ENCODE peak calls at places on chromosomes 6 and 20, in six cellular contexts. One of them, this sample, is unnamed.

GRCh38 chr6:12266571-12266970 is 23.6 kb upstream of the EDN1 start:
- DNase-seq in PC-9: peak; percentile 70
- DNase-seq in naive thymus-derived CD4-positive, alpha-beta T cell: no peak
- DNase-seq in Peyer's patch: no peak
- DNase-seq in fibroblast of lung: peak; percentile 12
- DNase-seq in MM.1S: no peak
- DNase-seq in this sample: no peak

GRCh38 chr6:8556370-8557018 is 121.1 kb upstream of the SLC35B3 start:
- DNase-seq in PC-9: peak; percentile 65
- DNase-seq in naive thymus-derived CD4-positive, alpha-beta T cell: no peak
- DNase-seq in Peyer's patch: no peak
- DNase-seq in fibroblast of lung: peak; percentile 72
- DNase-seq in MM.1S: no peak
- DNase-seq in this sample: peak; percentile 80

GRCh38 chr20:17202668-17203067 is 24.2 kb upstream of the PCSK2 start:
- DNase-seq in PC-9: no peak
- DNase-seq in naive thymus-derived CD4-positive, alpha-beta T cell: no peak
- DNase-seq in Peyer's patch: no peak
- DNase-seq in fibroblast of lung: no peak
- DNase-seq in MM.1S: no peak
- DNase-seq in this sample: no peak

GRCh38 chr6:119858901-119859300 is 509.3 kb upstream of the MAN1A1 start:
- DNase-seq in PC-9: no peak
- DNase-seq in naive thymus-derived CD4-positive, alpha-beta T cell: no peak
- DNase-seq in Peyer's patch: no peak
- DNase-seq in fibroblast of lung: peak; percentile 18
- DNase-seq in MM.1S: no peak
- DNase-seq in this sample: no peak

GRCh38 chr6:165702669-165703068 is 39.6 kb upstream of the PDE10A start:
- DNase-seq in PC-9: no peak
- DNase-seq in naive thymus-derived CD4-positive, alpha-beta T cell: no peak
- DNase-seq in Peyer's patch: no peak
- DNase-seq in fibroblast of lung: no peak
- DNase-seq in MM.1S: no peak
- DNase-seq in this sample: no peak

GRCh38 chr6:133512410-133513016 is 271.4 kb downstream of the EYA4 start:
- DNase-seq in PC-9: no peak
- DNase-seq in naive thymus-derived CD4-positive, alpha-beta T cell: peak; percentile 13
- DNase-seq in Peyer's patch: no peak
- DNase-seq in fibroblast of lung: peak; percentile 73
- DNase-seq in MM.1S: peak; percentile 17
- DNase-seq in this sample: peak; percentile 2

GRCh38 chr6:108897371-108897770 is 49.1 kb downstream of the ARMC2 start:
- DNase-seq in PC-9: no peak
- DNase-seq in naive thymus-derived CD4-positive, alpha-beta T cell: no peak
- DNase-seq in Peyer's patch: no peak
- DNase-seq in fibroblast of lung: peak; percentile 37
- DNase-seq in MM.1S: peak; percentile 42
- DNase-seq in this sample: peak; percentile 54

GRCh38 chr20:53579581-53580375 is 13.9 kb downstream of the ZNF217 start:
- DNase-seq in PC-9: peak; percentile 94
- DNase-seq in naive thymus-derived CD4-positive, alpha-beta T cell: peak; percentile 56
- DNase-seq in Peyer's patch: peak; percentile 46
- DNase-seq in fibroblast of lung: peak; percentile 90
- DNase-seq in MM.1S: no peak
- DNase-seq in this sample: no peak

GRCh38 chr6:170129691-170130171 is 161.1 kb downstream of the DLL1 start:
- DNase-seq in PC-9: no peak
- DNase-seq in naive thymus-derived CD4-positive, alpha-beta T cell: no peak
- DNase-seq in Peyer's patch: no peak
- DNase-seq in fibroblast of lung: no peak
- DNase-seq in MM.1S: no peak
- DNase-seq in this sample: peak; percentile 33

GRCh38 chr6:119129148-119129967 is 50.9 kb upstream of the FAM184A start:
- DNase-seq in PC-9: peak; percentile 68
- DNase-seq in naive thymus-derived CD4-positive, alpha-beta T cell: peak; percentile 49
- DNase-seq in Peyer's patch: no peak
- DNase-seq in fibroblast of lung: peak; percentile 88
- DNase-seq in MM.1S: peak; percentile 74
- DNase-seq in this sample: no peak

GRCh38 chr6:95545226-95545625 is 32.1 kb upstream of the MANEA start:
- DNase-seq in PC-9: no peak
- DNase-seq in naive thymus-derived CD4-positive, alpha-beta T cell: no peak
- DNase-seq in Peyer's patch: no peak
- DNase-seq in fibroblast of lung: peak; percentile 8
- DNase-seq in MM.1S: no peak
- DNase-seq in this sample: no peak

GRCh38 chr6:49806145-49806544 is 19.1 kb upstream of the PGK2 start:
- DNase-seq in PC-9: no peak
- DNase-seq in naive thymus-derived CD4-positive, alpha-beta T cell: no peak
- DNase-seq in Peyer's patch: no peak
- DNase-seq in fibroblast of lung: no peak
- DNase-seq in MM.1S: no peak
- DNase-seq in this sample: no peak

GRCh38 chr6:37339911-37340638 is 13.7 kb upstream of the RNF8 start:
- DNase-seq in PC-9: no peak
- DNase-seq in naive thymus-derived CD4-positive, alpha-beta T cell: no peak
- DNase-seq in Peyer's patch: no peak
- DNase-seq in fibroblast of lung: peak; percentile 49
- DNase-seq in MM.1S: no peak
- DNase-seq in this sample: no peak

GRCh38 chr6:150343434-150343833 is 25.4 kb upstream of the IYD start:
- DNase-seq in PC-9: no peak
- DNase-seq in naive thymus-derived CD4-positive, alpha-beta T cell: no peak
- DNase-seq in Peyer's patch: no peak
- DNase-seq in fibroblast of lung: peak; percentile 74
- DNase-seq in MM.1S: no peak
- DNase-seq in this sample: no peak

GRCh38 chr6:170276369-170277057 is 14.4 kb downstream of the DLL1 start:
- DNase-seq in PC-9: no peak
- DNase-seq in naive thymus-derived CD4-positive, alpha-beta T cell: no peak
- DNase-seq in Peyer's patch: no peak
- DNase-seq in fibroblast of lung: peak; percentile 52
- DNase-seq in MM.1S: no peak
- DNase-seq in this sample: no peak

GRCh38 chr20:44370639-44371218 is 15.2 kb downstream of the HNF4A start:
- DNase-seq in PC-9: no peak
- DNase-seq in naive thymus-derived CD4-positive, alpha-beta T cell: no peak
- DNase-seq in Peyer's patch: no peak
- DNase-seq in fibroblast of lung: no peak
- DNase-seq in MM.1S: no peak
- DNase-seq in this sample: peak; percentile 10

GRCh38 chr6:56953597-56954388 is 1.1 kb upstream of the BEND6 start:
- DNase-seq in PC-9: no peak
- DNase-seq in naive thymus-derived CD4-positive, alpha-beta T cell: no peak
- DNase-seq in Peyer's patch: no peak
- DNase-seq in fibroblast of lung: peak; percentile 35
- DNase-seq in MM.1S: peak; percentile 39
- DNase-seq in this sample: no peak

GRCh38 chr6:32840604-32841246 is 2.2 kb upstream of the TAP2 start:
- DNase-seq in PC-9: no peak
- DNase-seq in naive thymus-derived CD4-positive, alpha-beta T cell: peak; percentile 25
- DNase-seq in Peyer's patch: no peak
- DNase-seq in fibroblast of lung: no peak
- DNase-seq in MM.1S: no peak
- DNase-seq in this sample: no peak

GRCh38 chr6:64012351-64013060 is 376.9 kb downstream of the PHF3 start:
- DNase-seq in PC-9: no peak
- DNase-seq in naive thymus-derived CD4-positive, alpha-beta T cell: no peak
- DNase-seq in Peyer's patch: no peak
- DNase-seq in fibroblast of lung: peak; percentile 87
- DNase-seq in MM.1S: peak; percentile 61
- DNase-seq in this sample: no peak

GRCh38 chr6:21384211-21384610 is 209.3 kb upstream of the SOX4 start:
- DNase-seq in PC-9: peak; percentile 62
- DNase-seq in naive thymus-derived CD4-positive, alpha-beta T cell: no peak
- DNase-seq in Peyer's patch: no peak
- DNase-seq in fibroblast of lung: no peak
- DNase-seq in MM.1S: no peak
- DNase-seq in this sample: no peak

GRCh38 chr6:42190784-42191183 is 4.0 kb downstream of the GUCA1B start:
- DNase-seq in PC-9: no peak
- DNase-seq in naive thymus-derived CD4-positive, alpha-beta T cell: no peak
- DNase-seq in Peyer's patch: no peak
- DNase-seq in fibroblast of lung: peak; percentile 79
- DNase-seq in MM.1S: no peak
- DNase-seq in this sample: no peak

GRCh38 chr20:59371429-59371828 is 71.0 kb downstream of the EDN3 start:
- DNase-seq in PC-9: no peak
- DNase-seq in naive thymus-derived CD4-positive, alpha-beta T cell: no peak
- DNase-seq in Peyer's patch: no peak
- DNase-seq in fibroblast of lung: no peak
- DNase-seq in MM.1S: no peak
- DNase-seq in this sample: no peak

GRCh38 chr20:57092112-57092899 is 174.1 kb downstream of the BMP7 start:
- DNase-seq in PC-9: peak; percentile 55
- DNase-seq in naive thymus-derived CD4-positive, alpha-beta T cell: peak; percentile 47
- DNase-seq in Peyer's patch: peak; percentile 20
- DNase-seq in fibroblast of lung: peak; percentile 24
- DNase-seq in MM.1S: peak; percentile 70
- DNase-seq in this sample: no peak

GRCh38 chr20:39886650-39887190 is 802.3 kb downstream of the MAFB start:
- DNase-seq in PC-9: no peak
- DNase-seq in naive thymus-derived CD4-positive, alpha-beta T cell: no peak
- DNase-seq in Peyer's patch: no peak
- DNase-seq in fibroblast of lung: no peak
- DNase-seq in MM.1S: no peak
- DNase-seq in this sample: no peak

GRCh38 chr6:18340781-18341551 is 46.2 kb upstream of the RNF144B start:
- DNase-seq in PC-9: no peak
- DNase-seq in naive thymus-derived CD4-positive, alpha-beta T cell: no peak
- DNase-seq in Peyer's patch: no peak
- DNase-seq in fibroblast of lung: no peak
- DNase-seq in MM.1S: no peak
- DNase-seq in this sample: peak; percentile 96
- H3K27ac ChIP-seq in PC-9: no peak overlapping the region
- H3K27ac ChIP-seq in naive thymus-derived CD4-positive, alpha-beta T cell: no peak overlapping the region
- H3K27ac ChIP-seq in Peyer's patch: no peak overlapping the region
- H3K27ac ChIP-seq in fibroblast of lung: no peak overlapping the region
- H3K27ac ChIP-seq in MM.1S: no peak overlapping the region
- H3K27ac ChIP-seq in this sample: peak overlapping the region; percentile 95

GRCh38 chr20:50273601-50274491 is 83.2 kb downstream of the CEBPB start:
- DNase-seq in PC-9: no peak
- DNase-seq in naive thymus-derived CD4-positive, alpha-beta T cell: no peak
- DNase-seq in Peyer's patch: no peak
- DNase-seq in fibroblast of lung: no peak
- DNase-seq in MM.1S: no peak
- DNase-seq in this sample: no peak

GRCh38 chr20:50277064-50277415 is 86.4 kb downstream of the CEBPB start:
- DNase-seq in PC-9: no peak
- DNase-seq in naive thymus-derived CD4-positive, alpha-beta T cell: no peak
- DNase-seq in Peyer's patch: no peak
- DNase-seq in fibroblast of lung: no peak
- DNase-seq in MM.1S: no peak
- DNase-seq in this sample: no peak

GRCh38 chr20:50276119-50277063 is 85.8 kb downstream of the CEBPB start:
- DNase-seq in PC-9: no peak
- DNase-seq in naive thymus-derived CD4-positive, alpha-beta T cell: no peak
- DNase-seq in Peyer's patch: no peak
- DNase-seq in fibroblast of lung: no peak
- DNase-seq in MM.1S: no peak
- DNase-seq in this sample: no peak

GRCh38 chr20:50272413-50273120 is 81.9 kb downstream of the CEBPB start:
- DNase-seq in PC-9: no peak
- DNase-seq in naive thymus-derived CD4-positive, alpha-beta T cell: no peak
- DNase-seq in Peyer's patch: no peak
- DNase-seq in fibroblast of lung: no peak
- DNase-seq in MM.1S: no peak
- DNase-seq in this sample: no peak

DNA sequence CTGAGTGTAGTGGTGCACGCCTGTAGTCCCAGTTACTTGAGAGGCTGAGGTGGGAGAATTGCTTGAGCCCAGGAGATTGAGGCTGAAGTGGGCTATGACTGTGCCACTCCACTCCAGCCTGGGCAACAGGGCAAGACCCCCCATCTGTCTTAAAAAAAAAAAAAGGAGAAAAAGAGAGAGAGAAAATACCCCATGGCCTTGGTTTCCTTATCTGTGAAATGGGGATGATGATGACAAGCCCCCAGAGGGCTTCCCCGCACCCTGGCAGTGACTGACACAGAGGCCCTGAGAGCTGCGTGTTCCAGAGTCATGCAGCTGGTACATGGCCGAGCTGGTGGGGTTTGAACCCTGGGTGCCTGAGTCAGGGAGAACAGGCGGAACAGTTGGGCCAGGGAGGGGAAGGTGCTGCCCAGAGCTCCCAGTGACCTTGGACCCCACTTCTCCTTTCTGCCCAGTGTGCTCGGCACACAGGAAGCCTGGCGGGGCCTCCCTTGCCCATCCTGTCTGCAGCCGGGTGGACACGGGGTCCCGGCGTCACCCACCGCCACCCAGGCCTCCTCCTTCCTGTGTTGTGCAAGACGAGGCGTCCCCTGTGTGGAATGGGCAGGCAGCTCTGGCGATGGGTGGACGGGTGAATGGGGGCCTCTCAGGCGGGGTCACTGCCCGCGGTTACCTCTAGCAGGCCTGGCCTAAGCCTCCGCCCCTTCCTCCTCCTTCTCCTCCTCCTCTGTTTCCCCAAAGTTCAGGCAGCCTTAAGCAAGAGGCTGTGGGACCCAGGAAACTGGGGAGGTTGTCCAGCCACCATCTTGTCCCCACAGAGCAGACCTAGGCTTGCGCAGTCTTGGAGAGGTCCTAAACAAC is 84.2 kb downstream of the CEBPB start:
- DNase-seq in PC-9: no peak
- DNase-seq in naive thymus-derived CD4-positive, alpha-beta T cell: no peak
- DNase-seq in Peyer's patch: no peak
- DNase-seq in fibroblast of lung: no peak
- DNase-seq in MM.1S: no peak
- DNase-seq in this sample: no peak
- H3K27ac ChIP-seq in PC-9: no peak overlapping the region
- H3K27ac ChIP-seq in naive thymus-derived CD4-positive, alpha-beta T cell: no peak overlapping the region
- H3K27ac ChIP-seq in Peyer's patch: no peak overlapping the region
- H3K27ac ChIP-seq in fibroblast of lung: no peak overlapping the region
- H3K27ac ChIP-seq in MM.1S: no peak overlapping the region
- H3K27ac ChIP-seq in this sample: no peak overlapping the region

GRCh38 chr6:84774174-84775158 is 10.1 kb upstream of the TBX18 start:
- DNase-seq in PC-9: no peak
- DNase-seq in naive thymus-derived CD4-positive, alpha-beta T cell: no peak
- DNase-seq in Peyer's patch: no peak
- DNase-seq in fibroblast of lung: no peak
- DNase-seq in MM.1S: peak; percentile 51
- DNase-seq in this sample: no peak
- H3K27ac ChIP-seq in PC-9: no peak overlapping the region
- H3K27ac ChIP-seq in naive thymus-derived CD4-positive, alpha-beta T cell: no peak overlapping the region
- H3K27ac ChIP-seq in Peyer's patch: no peak overlapping the region
- H3K27ac ChIP-seq in fibroblast of lung: no peak overlapping the region
- H3K27ac ChIP-seq in MM.1S: peak overlapping the region; percentile 10
- H3K27ac ChIP-seq in this sample: no peak overlapping the region

GRCh38 chr6:31576897-31577341 is 1.6 kb downstream of the TNF start:
- DNase-seq in PC-9: no peak
- DNase-seq in naive thymus-derived CD4-positive, alpha-beta T cell: no peak
- DNase-seq in Peyer's patch: peak; percentile 84
- DNase-seq in fibroblast of lung: no peak
- DNase-seq in MM.1S: no peak
- DNase-seq in this sample: no peak
- H3K27ac ChIP-seq in PC-9: no peak overlapping the region
- H3K27ac ChIP-seq in naive thymus-derived CD4-positive, alpha-beta T cell: peak overlapping the region; percentile 97
- H3K27ac ChIP-seq in Peyer's patch: peak overlapping the region; percentile 68
- H3K27ac ChIP-seq in fibroblast of lung: no peak overlapping the region
- H3K27ac ChIP-seq in MM.1S: no peak overlapping the region
- H3K27ac ChIP-seq in this sample: no peak overlapping the region

This sample was measured in epithelial cell of prostate.